ENCODE peak calls at places on chromosomes 6 and 20, in four cellular contexts. T is uterus, I is foreskin keratinocyte, W is GM23338. F is an unnamed sample. For H3K27me3, the result is how much of the 10 kb centered on the place peaks cover.

GRCh38 chr6:31352497-31353368 is 4.2 kb downstream of the HLA-B start:
- DNase-seq in T (no peak), I (no peak), W (no peak), F (no peak)

GRCh38 chr6:33390173-33390572 is 1.4 kb upstream of the KIFC1 start:
- DNase-seq in T (no peak), I (no peak), W (no peak), F (no peak)

GRCh38 chr6:52573295-52573694 is 3.6 kb downstream of the TRAM2 start:
- DNase-seq in T (no peak), I (no peak), W (peak), F (no peak)

GRCh38 chr6:34514593-34515472 is 41.3 kb downstream of the SPDEF start:
- DNase-seq in T (no peak), I (no peak), W (peak), F (no peak)

GRCh38 chr20:13397300-13397724 is 176.2 kb downstream of the ISM1 start:
- DNase-seq in T (no peak), I (no peak), W (no peak), F (no peak)

GRCh38 chr20:3781153-3781910 is at the start of gene SPEF1:
- DNase-seq in T (peak), I (peak), W (peak), F (peak)

GRCh38 chr20:22626501-22626900 is 42.1 kb upstream of the FOXA2 start:
- DNase-seq in T (no peak), I (no peak), W (peak), F (no peak)

GRCh38 chr20:32510601-32511357 is 74.4 kb downstream of the NOL4L start:
- DNase-seq in T (no peak), I (peak), W (no peak), F (no peak)

GRCh38 chr6:141513830-141514229 is 618.9 kb upstream of the GJE1 start:
- DNase-seq in T (no peak), I (peak), W (no peak), F (no peak)

GRCh38 chr6:156189195-156189594 is 588.0 kb upstream of the ARID1B start:
- DNase-seq in T (no peak), I (no peak), W (peak), F (no peak)

GRCh38 chr6:30647802-30648460 is 998 bp downstream of the C6orf136 start:
- DNase-seq in T (no peak), I (no peak), W (no peak), F (no peak)

GRCh38 chr6:163971841-163972838 is 557.6 kb downstream of the QKI start:
- DNase-seq in T (no peak), I (no peak), W (peak), F (no peak)

GRCh38 chr20:36802326-36803223 is 29.0 kb upstream of the DSN1 start:
- DNase-seq in T (no peak), I (no peak), W (no peak), F (no peak)

GRCh38 chr6:41572613-41573012 is 26.4 kb downstream of the FOXP4 start:
- DNase-seq in T (no peak), I (no peak), W (no peak), F (no peak)

GRCh38 chr6:140566706-140567330 is 1192.4 kb upstream of the CITED2 start:
- DNase-seq in T (no peak), I (peak), W (no peak), F (no peak)

GRCh38 chr6:48472535-48472934 is 361.5 kb upstream of the PTCHD4 start:
- DNase-seq in T (no peak), I (no peak), W (no peak), F (no peak)

GRCh38 chr6:48474764-48475674 is 364.0 kb upstream of the PTCHD4 start:
- DNase-seq in T (no peak), I (peak), W (no peak), F (no peak)

GRCh38 chr6:48472121-48472520 is 361.1 kb upstream of the PTCHD4 start:
- DNase-seq in T (no peak), I (no peak), W (no peak), F (no peak)

GRCh38 chr6:48474136-48474535 is 363.1 kb upstream of the PTCHD4 start:
- DNase-seq in T (no peak), I (peak), W (no peak), F (no peak)

DNA sequence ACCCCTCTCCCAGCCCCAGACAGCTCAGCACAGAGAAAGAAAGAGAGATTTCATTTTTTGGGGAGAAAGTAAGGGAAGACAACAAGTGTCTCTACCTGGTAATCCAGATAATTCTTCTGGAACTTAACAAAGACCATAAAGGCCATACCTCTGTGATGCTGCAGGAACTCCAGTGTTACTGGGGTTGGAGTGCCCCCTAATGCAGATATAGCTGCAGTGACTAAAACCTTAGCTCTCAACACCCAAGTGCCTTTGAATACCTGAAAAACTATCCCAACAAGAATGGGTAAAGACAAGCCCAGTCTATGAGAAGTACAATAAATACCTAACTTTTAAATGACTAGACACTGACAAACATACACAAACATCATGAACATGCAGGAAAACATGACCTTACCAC is 365.3 kb upstream of the PTCHD4 start:
- DNase-seq in T (no peak), I (peak), W (peak), F (no peak)
- TF ChIP-seq CTCF in T (no peak), I (peak), W (peak), F (no peak)

GRCh38 chr6:108174371-108175175 is 8.8 kb downstream of the NR2E1 start:
- DNase-seq in T (no peak), I (no peak), W (peak), F (no peak)
- H3K27me3 ChIP-seq in T (under half), I (half or more), W (half or more), F (half or more)

DNA sequence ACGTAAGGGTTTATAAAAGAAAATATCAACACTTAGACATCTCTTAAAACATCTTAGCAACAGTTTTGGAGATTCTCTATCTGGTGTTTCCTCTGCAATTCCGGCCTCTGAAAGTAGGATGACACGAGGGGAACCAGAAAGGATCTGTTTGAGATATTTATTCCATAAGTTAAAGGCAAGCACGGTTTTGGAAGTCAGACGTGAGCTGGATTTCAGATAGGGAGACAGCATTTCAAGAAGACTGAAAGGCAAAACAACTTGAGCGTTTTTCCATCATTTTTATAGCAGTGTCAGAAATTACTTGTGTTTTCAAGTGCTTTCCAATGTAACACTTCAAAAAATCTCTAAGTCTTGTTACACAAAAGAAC is 52.9 kb upstream of the BTN3A2 start:
- DNase-seq in T (no peak), I (no peak), W (no peak), F (no peak)
- H3K27ac ChIP-seq in T (peak), I (no peak), W (no peak), F (peak)

DNA sequence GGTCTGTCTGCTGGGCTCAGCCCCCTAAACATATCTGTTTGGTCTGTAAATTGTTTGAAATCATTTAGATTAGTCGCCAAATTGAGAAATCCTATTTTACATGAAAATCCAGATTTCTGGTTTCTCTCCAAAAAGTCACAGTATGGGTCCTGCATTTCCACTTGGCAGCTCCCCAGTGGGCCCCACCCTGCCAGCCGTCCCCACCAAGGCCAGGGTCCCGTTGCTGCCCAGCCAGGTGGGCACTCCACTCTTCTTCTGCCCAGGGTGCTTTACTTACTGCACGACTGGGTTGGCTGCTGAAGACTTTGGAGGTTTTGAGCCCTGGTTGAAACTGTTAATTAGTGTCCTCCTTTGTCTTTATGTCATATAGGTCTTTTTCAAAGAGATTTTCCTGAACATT is 50.4 kb downstream of the ARFGEF2 start:
- DNase-seq in T (no peak), I (no peak), W (no peak), F (no peak)
- TF ChIP-seq CTCF in T (no peak), I (no peak), W (no peak), F (no peak)

F was measured in heart left ventricle.